ENCODE peak calls at places on chromosome 19, in four cellular contexts. C is mesendoderm, G is tibial artery, I is pancreas. T is an unnamed sample.

GRCh38 chr19:7527516-7528191 is 5.2 kb downstream of the MCOLN1 start:
- DNase-seq in I (no peak), C (no peak), G (peak; percentile 72), T (no peak)

GRCh38 chr19:49988433-49988832 is 27.5 kb upstream of the SIGLEC11 start:
- DNase-seq in G (no peak), C (no peak), I (peak; percentile 40), T (no peak)

GRCh38 chr19:48444129-48444932 is 1.5 kb upstream of the GRWD1 start:
- DNase-seq in I (no peak), G (no peak), C (no peak), T (no peak)

GRCh38 chr19:42628411-42629135 is 33.8 kb upstream of the CEACAM8 start:
- DNase-seq in I (no peak), C (no peak), G (no peak), T (no peak)

GRCh38 chr19:8306235-8307054 is 1.7 kb downstream of the CD320 start:
- DNase-seq in G (no peak), C (no peak), I (peak; percentile 60), T (peak; percentile 15)

GRCh38 chr19:10603873-10604459 is 16.9 kb upstream of the AP1M2 start:
- DNase-seq in G (peak; percentile 36), C (peak; percentile 42), I (no peak), T (peak; percentile 40)

GRCh38 chr19:40217027-40217810 is 965 bp downstream of the TTC9B start:
- DNase-seq in I (peak; percentile 93), C (peak; percentile 50), G (no peak), T (no peak)

GRCh38 chr19:38055655-38056521 is 148.9 kb downstream of the SIPA1L3 start:
- DNase-seq in C (no peak), I (no peak), G (no peak), T (no peak)

GRCh38 chr19:45848922-45849321 is 14.0 kb downstream of the SYMPK start:
- DNase-seq in I (no peak), C (peak; percentile 26), G (no peak), T (no peak)

GRCh38 chr19:49488863-49489537 is 1.6 kb downstream of the RPL13A start:
- DNase-seq in I (no peak), C (no peak), G (no peak), T (no peak)

GRCh38 chr19:39165857-39166256 is 30.9 kb upstream of the NCCRP1 start:
- DNase-seq in I (no peak), C (no peak), G (no peak), T (no peak)

GRCh38 chr19:39168258-39169142 is 28.3 kb upstream of the NCCRP1 start:
- DNase-seq in G (no peak), I (peak; percentile 56), C (no peak), T (no peak)

GRCh38 chr19:39167461-39168257 is 29.1 kb upstream of the NCCRP1 start:
- DNase-seq in G (no peak), I (peak; percentile 85), C (peak; percentile 26), T (no peak)

GRCh38 chr19:39164289-39164688 is 32.5 kb upstream of the NCCRP1 start:
- DNase-seq in I (no peak), C (no peak), G (no peak), T (no peak)

GRCh38 chr19:39166571-39167391 is 30.0 kb upstream of the NCCRP1 start:
- DNase-seq in C (no peak), G (peak; percentile 37), I (peak; percentile 94), T (no peak)
- H3K4me3 ChIP-seq in C (no peak overlapping the region), G (no peak overlapping the region), I (no peak overlapping the region), T (no peak overlapping the region)

GRCh38 chr19:19407640-19407933 is 2.1 kb downstream of the GATAD2A start:
- DNase-seq in I (no peak), G (no peak), C (no peak), T (no peak)

GRCh38 chr19:19406878-19407639 is 1.6 kb downstream of the GATAD2A start:
- DNase-seq in I (no peak), G (no peak), C (no peak), T (peak; percentile 48)

GRCh38 chr19:19404879-19405860 is at the start of gene GATAD2A:
- DNase-seq in I (peak; percentile 97), C (peak; percentile 93), G (peak; percentile 92), T (peak; percentile 90)

GRCh38 chr19:19403373-19403901 is 2.0 kb upstream of the GATAD2A start:
- DNase-seq in G (no peak), C (no peak), I (no peak), T (no peak)

GRCh38 chr19:19405919-19406877 is 723 bp downstream of the GATAD2A start:
- DNase-seq in G (no peak), I (peak; percentile 86), C (peak; percentile 55), T (peak; percentile 40)
- H3K4me1 ChIP-seq in G (peaks cover 34% of the 10 kb centered on the region), I (peaks cover 31% of the 10 kb centered on the region), C (peaks cover 19% of the 10 kb centered on the region), T (peaks cover 64% of the 10 kb centered on the region)

DNA sequence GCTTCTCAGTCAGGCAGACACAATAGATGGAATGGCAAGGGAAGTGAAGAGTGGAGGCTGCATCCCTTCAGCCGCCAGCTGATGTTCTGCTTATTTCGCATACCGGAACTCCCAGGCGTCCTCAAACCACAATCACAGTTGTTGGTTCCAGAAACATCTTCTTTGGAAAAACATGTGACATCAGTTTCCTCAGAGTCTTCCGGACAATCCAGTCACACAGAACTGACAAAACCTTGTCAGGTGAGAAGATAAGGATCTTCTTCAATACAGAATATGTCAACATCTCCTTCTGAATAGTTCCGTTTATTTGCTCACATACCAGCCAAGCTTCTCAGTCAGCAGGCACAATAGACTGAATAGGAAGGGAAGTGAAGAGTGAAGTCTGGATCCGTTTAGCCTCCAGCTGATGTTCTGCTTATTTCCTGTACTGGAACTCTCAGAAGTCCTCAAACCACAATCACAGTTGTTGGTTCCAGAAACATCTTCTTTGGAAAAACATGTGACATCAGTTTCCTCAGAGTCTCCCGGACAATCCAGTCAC is 45.1 kb upstream of the CEACAM21 start:
- DNase-seq in G (no peak), C (no peak), I (no peak), T (peak; percentile 34)
- H3K27ac ChIP-seq in G (no peak overlapping the region), C (no peak overlapping the region), I (peak overlapping the region; percentile 47), T (peak overlapping the region; percentile 53)

DNA sequence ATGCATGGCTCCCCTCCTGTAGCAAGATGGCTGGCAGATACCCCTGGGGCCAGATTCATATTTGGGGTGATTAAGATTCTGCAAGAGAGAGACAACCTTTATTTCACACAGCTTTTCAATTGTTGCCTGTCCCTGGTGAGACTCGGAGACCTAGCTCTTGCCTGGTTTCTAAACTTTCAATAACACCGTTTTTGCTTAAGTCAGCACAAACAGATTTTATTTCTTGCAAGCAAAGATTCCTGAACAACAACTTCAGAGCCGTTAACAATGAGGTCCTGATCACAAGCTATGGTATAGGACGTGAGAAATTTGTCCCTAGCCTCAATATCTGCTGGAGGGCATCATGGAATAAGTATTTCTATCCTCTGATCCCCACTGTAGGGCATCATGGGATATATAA is 2.9 kb upstream of the CADM4 start:
- DNase-seq in I (no peak), C (no peak), G (no peak), T (no peak)
- H3K4me3 ChIP-seq in I (no peak overlapping the region), C (no peak overlapping the region), G (no peak overlapping the region), T (no peak overlapping the region)

T was measured in CD4-positive, alpha-beta memory T cell.